ENCODE peak calls at places on chromosome 7, in four cellular contexts. I, K, Y and S are unnamed samples.

GRCh38 chr7:31123317-31123716 is 71.2 kb downstream of the ADCYAP1R1 start:
- DNase-seq in I (no peak), K (no peak), Y (no peak), S (no peak)

GRCh38 chr7:15801565-15801964 is 115.1 kb upstream of the MEOX2 start:
- DNase-seq in I (no peak), K (no peak), Y (no peak), S (no peak)

GRCh38 chr7:128591705-128592104 is 80.4 kb upstream of the GARIN1A start:
- DNase-seq in I (no peak), K (no peak), Y (no peak), S (no peak)

GRCh38 chr7:80838643-80839042 is 80.2 kb downstream of the SEMA3C start:
- DNase-seq in I (no peak), K (no peak), Y (no peak), S (no peak)

GRCh38 chr7:6178273-6179029 is 94.0 kb downstream of the CYTH3 start:
- DNase-seq in I (no peak), K (no peak), Y (no peak), S (no peak)

GRCh38 chr7:77217474-77218185 is 18.0 kb upstream of the FGL2 start:
- DNase-seq in I (no peak), K (no peak), Y (no peak), S (no peak)

GRCh38 chr7:130831817-130832481 is 97.9 kb upstream of the KLF14 start:
- DNase-seq in I (no peak), K (peak; percentile 64), Y (peak; percentile 32), S (no peak)

GRCh38 chr7:109616551-109617069 is 1046.9 kb downstream of the DNAJB9 start:
- DNase-seq in I (no peak), K (no peak), Y (no peak), S (no peak)

GRCh38 chr7:150876817-150877526 is 24.7 kb downstream of the AOC1 start:
- DNase-seq in I (no peak), K (peak; percentile 94), Y (peak; percentile 56), S (peak; percentile 69)

GRCh38 chr7:115340828-115341227 is 418.9 kb downstream of the MDFIC start:
- DNase-seq in I (no peak), K (no peak), Y (no peak), S (no peak)

GRCh38 chr7:43460733-43461348 is 122.1 kb upstream of the STK17A start:
- DNase-seq in I (no peak), K (no peak), Y (peak; percentile 38), S (no peak)

GRCh38 chr7:17679427-17679826 is 260.9 kb downstream of the SNX13 start:
- DNase-seq in I (no peak), K (no peak), Y (no peak), S (no peak)

GRCh38 chr7:143467724-143468123 is 9.9 kb upstream of the TAS2R41 start:
- DNase-seq in I (no peak), K (no peak), Y (no peak), S (no peak)

GRCh38 chr7:92794846-92795245 is 41.5 kb downstream of the CDK6 start:
- DNase-seq in I (no peak), K (no peak), Y (no peak), S (no peak)

GRCh38 chr7:108805808-108806397 is 236.2 kb downstream of the DNAJB9 start:
- DNase-seq in I (no peak), K (peak; percentile 13), Y (peak; percentile 5), S (peak; percentile 14)

DNA sequence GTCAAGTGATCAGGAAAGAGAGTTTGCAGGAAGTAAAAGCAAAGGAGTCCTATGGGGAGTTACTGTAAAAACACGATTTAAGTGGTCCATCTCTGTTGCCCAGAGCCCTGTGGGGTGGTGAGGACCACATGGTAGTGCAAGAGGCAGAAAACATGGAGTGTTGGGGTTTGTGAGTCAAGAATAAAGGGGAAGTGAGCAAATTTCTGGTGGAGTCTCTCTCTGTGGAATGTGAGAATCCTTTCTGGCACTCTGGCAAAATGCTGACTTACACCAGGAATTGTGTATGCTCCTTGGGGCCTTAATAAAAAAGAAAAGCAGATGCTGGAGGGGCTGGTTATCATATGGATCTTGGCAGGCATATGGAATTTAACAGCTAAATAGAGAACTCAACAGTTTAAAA is 486.0 kb downstream of the TNS3 start:
- DNase-seq in I (no peak), K (no peak), Y (no peak), S (no peak)
- TF ChIP-seq ETV6 in I (no peak), K (no peak), Y (no peak), S (no peak)

GRCh38 chr7:389911-390601 is 100.1 kb downstream of the FOXL3 start:
- DNase-seq in I (no peak), K (peak; percentile 5), Y (no peak), S (peak; percentile 8)

GRCh38 chr7:390761-391410 is 100.9 kb downstream of the FOXL3 start:
- DNase-seq in I (no peak), K (peak; percentile 4), Y (no peak), S (no peak)

GRCh38 chr7:392822-393221 is 102.9 kb downstream of the FOXL3 start:
- DNase-seq in I (no peak), K (peak; percentile 3), Y (no peak), S (no peak)

GRCh38 chr7:391411-391951 is 101.5 kb downstream of the FOXL3 start:
- DNase-seq in I (no peak), K (peak; percentile 12), Y (no peak), S (no peak)

DNA sequence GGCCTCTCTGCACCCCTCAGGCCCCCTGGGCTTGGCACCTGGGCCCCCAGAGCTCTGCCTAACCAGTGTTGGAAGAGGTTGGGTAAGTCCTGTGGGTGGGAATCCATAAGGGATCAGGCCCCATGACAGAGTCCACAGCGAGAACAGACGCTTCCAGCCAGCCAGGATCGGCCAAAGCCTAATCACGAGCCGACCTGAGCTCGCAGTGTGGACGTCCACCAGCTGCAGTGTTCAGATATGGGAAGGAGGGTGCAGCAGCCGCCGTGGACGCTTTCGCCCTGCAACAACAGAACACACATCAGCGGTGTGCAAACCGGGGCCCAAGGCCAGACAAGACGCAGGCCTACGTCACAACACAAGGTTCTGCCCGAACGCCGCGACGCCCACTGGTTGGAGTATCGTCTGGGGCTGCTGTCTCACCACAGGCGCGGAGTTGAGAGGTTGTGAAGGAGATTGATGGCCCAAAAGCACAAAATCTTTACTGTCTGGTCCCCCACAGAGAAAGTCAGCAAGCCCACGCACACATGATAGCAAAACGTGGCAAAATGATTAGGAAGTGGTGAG is 102.1 kb downstream of the FOXL3 start:
- DNase-seq in I (no peak), K (peak; percentile 63), Y (no peak), S (peak; percentile 6)
- TF ChIP-seq ETV6 in I (no peak), K (no peak), Y (no peak), S (no peak)

DNA sequence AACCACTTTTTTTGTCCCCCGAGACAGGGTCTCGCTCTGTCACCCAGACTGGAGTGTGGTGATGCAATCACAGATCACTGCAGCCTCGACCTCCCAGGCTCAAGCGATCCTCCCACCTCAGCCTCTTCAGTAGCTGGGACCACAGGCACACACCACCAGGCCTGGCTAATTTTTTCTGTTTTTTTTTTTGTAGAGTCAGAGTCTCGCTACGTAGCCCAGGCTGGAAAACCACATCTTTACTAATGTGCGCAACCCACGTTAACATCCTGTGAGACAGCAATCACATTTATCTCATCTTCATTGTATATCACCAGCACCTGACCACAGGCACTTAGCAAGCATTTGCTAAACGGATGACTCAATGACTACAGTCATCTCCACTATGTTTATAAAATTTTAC is 77.8 kb upstream of the ATP6V0A4 start:
- DNase-seq in I (no peak), K (no peak), Y (no peak), S (no peak)
- TF ChIP-seq ETV6 in I (no peak), K (no peak), Y (no peak), S (no peak)

DNA sequence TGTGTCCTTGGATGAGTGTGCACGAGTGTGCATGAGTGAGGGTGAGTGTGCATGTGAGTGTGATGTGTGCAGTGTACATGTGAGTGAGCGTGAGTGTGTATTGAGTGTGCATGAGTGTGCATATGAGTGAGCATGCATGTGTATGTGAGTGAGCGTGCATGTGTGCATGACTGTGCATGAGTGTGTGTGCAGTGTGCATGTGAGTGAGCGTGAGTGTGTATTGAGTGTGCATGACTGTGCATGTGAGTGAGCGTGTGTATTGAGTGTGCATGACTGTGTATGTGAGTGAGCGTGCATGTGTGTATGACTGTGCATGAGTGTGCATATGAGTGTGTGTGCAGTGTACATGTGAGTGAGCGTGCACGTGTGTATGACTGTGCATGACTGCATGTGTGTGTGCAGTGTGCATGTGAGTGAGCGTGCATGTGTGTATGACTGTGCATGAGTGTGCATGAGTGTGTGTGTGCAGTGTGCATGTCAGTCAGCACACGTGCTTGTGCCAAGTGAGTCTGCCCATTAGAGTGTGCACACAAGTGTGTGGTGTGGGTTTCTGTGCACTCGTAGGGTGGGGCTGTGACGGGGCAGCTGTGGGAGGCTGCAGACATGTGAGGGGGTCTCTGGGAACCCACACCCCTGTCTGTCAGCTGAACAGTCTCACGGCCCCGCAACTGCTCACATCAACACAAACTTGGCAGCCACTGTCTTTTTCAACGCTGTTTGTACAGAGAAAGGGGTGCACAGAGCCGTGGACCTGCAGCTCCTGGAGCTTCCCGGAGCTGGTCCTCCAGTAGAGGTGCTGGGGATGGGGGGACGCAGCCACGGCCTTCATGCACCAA is 14.8 kb downstream of the FOXL3 start:
- DNase-seq in I (no peak), K (no peak), Y (no peak), S (no peak)
- TF ChIP-seq ETV6 in I (no peak), K (no peak), Y (no peak), S (no peak)

GRCh38 chr7:26292768-26293560 is 1.3 kb downstream of the SNX10 start:
- DNase-seq in I (no peak), K (no peak), Y (peak; percentile 42), S (peak; percentile 21)

GRCh38 chr7:26291251-26291650 is 411 bp upstream of the SNX10 start:
- DNase-seq in I (no peak), K (no peak), Y (no peak), S (no peak)

GRCh38 chr7:26293569-26294308 is 2.1 kb downstream of the SNX10 start:
- DNase-seq in I (peak; percentile 83), K (no peak), Y (no peak), S (no peak)

GRCh38 chr7:26295015-26295414 is 3.4 kb downstream of the SNX10 start:
- DNase-seq in I (no peak), K (no peak), Y (no peak), S (no peak)

GRCh38 chr7:26291699-26292538 is at the start of gene SNX10:
- DNase-seq in I (no peak), K (peak; percentile 80), Y (peak; percentile 59), S (peak; percentile 79)
- TF ChIP-seq ETV6 in I (no peak), K (no peak), Y (no peak), S (peak; percentile 27)